ENCODE peak calls at places on chromosomes 12 and 14, in ten cellular contexts. E is A549; D is activated CD4-positive, alpha-beta T cell treated with anti-CD3 and anti-CD28 coated beads, Interleukin-2, amount 50 U/mL, for 1 hour; T is iris pigment epithelial cell; J is KG1; S is NCI-H1092; B is CD4-positive, alpha-beta T cell; F is tibial nerve; X is H7; V is OCI-M1. A is an unnamed sample.

GRCh38 chr12:57517187-57517586 is 3.1 kb downstream of the DDIT3 start:
- DNase-seq in E (no peak), D (no peak), T (peak; percentile 21), J (no peak), S (no peak), B (no peak), F (no peak), X (no peak), V (peak; percentile 44), A (no peak)

GRCh38 chr14:54169254-54169924 is 212.8 kb upstream of the BMP4 start:
- DNase-seq in E (no peak), D (no peak), T (peak; percentile 8), J (no peak), S (no peak), B (no peak), F (no peak), X (no peak), V (no peak), A (no peak)

GRCh38 chr12:19527876-19528275 is 88.6 kb downstream of the AEBP2 start:
- DNase-seq in E (no peak), D (no peak), T (no peak), J (no peak), S (no peak), B (no peak), F (no peak), X (no peak), V (peak; percentile 27), A (no peak)

GRCh38 chr14:75823334-75823733 is 158.5 kb downstream of the TGFB3 start:
- DNase-seq in E (no peak), D (no peak), T (no peak), J (no peak), S (no peak), B (no peak), F (no peak), X (no peak), V (no peak), A (no peak)

GRCh38 chr14:33551963-33552362 is 398.9 kb downstream of the EGLN3 start:
- DNase-seq in E (no peak), D (no peak), T (no peak), J (no peak), S (no peak), B (no peak), F (no peak), X (peak; percentile 13), V (no peak), A (no peak)

GRCh38 chr14:25150401-25150800 is 100.5 kb upstream of the STXBP6 start:
- DNase-seq in E (no peak), D (no peak), T (peak; percentile 28), J (no peak), S (no peak), B (no peak), F (no peak), X (no peak), V (no peak), A (no peak)

GRCh38 chr12:103956515-103957027 is 9.1 kb upstream of the TDG start:
- DNase-seq in E (no peak), D (no peak), T (no peak), J (peak; percentile 76), S (no peak), B (no peak), F (no peak), X (no peak), V (no peak), A (no peak)

GRCh38 chr14:54050759-54051158 is 94.1 kb upstream of the BMP4 start:
- DNase-seq in E (no peak), D (no peak), T (no peak), J (no peak), S (no peak), B (no peak), F (no peak), X (no peak), V (no peak), A (no peak)

GRCh38 chr12:86723326-86723725 is 467.1 kb upstream of the MGAT4C start:
- DNase-seq in E (no peak), D (no peak), T (peak; percentile 28), J (no peak), S (no peak), B (no peak), F (no peak), X (peak; percentile 1), V (peak; percentile 44), A (no peak)

GRCh38 chr14:24274101-24274543 is 2.7 kb upstream of the RABGGTA start:
- DNase-seq in E (no peak), D (peak; percentile 28), T (peak; percentile 62), J (no peak), S (no peak), B (no peak), F (no peak), X (no peak), V (peak; percentile 31), A (peak; percentile 9)

GRCh38 chr14:22850944-22851790 is 14.8 kb downstream of the MMP14 start:
- DNase-seq in E (no peak), D (no peak), T (peak; percentile 98), J (no peak), S (no peak), B (no peak), F (peak; percentile 77), X (peak; percentile 38), V (no peak), A (peak; percentile 22)

GRCh38 chr14:71532349-71532748 is 399.9 kb upstream of the RGS6 start:
- DNase-seq in E (no peak), D (no peak), T (peak; percentile 85), J (no peak), S (no peak), B (no peak), F (no peak), X (no peak), V (no peak), A (no peak)

GRCh38 chr12:105946541-105946940 is 192.2 kb downstream of the NUAK1 start:
- DNase-seq in E (no peak), D (no peak), T (no peak), J (no peak), S (no peak), B (no peak), F (no peak), X (no peak), V (peak; percentile 75), A (no peak)

GRCh38 chr12:51832708-51833107 is 15.8 kb downstream of the FIGNL2 start:
- DNase-seq in E (no peak), D (no peak), T (no peak), J (no peak), S (no peak), B (no peak), F (no peak), X (no peak), V (no peak), A (peak; percentile 50)

GRCh38 chr14:99790978-99791376 is 2.2 kb upstream of the EML1 start:
- DNase-seq in E (no peak), D (no peak), T (no peak), J (no peak), S (no peak), B (no peak), F (no peak), X (no peak), V (no peak), A (no peak)

GRCh38 chr12:14937014-14937413 is 1.3 kb downstream of the ERP27 start:
- DNase-seq in E (no peak), D (no peak), T (no peak), J (no peak), S (no peak), B (no peak), F (no peak), X (no peak), V (no peak), A (no peak)

GRCh38 chr14:70595443-70596185 is 4.8 kb downstream of the MED6 start:
- DNase-seq in E (no peak), D (no peak), T (peak; percentile 26), J (no peak), S (no peak), B (no peak), F (no peak), X (no peak), V (no peak), A (no peak)

GRCh38 chr14:89787525-89787924 is 167.0 kb downstream of the EFCAB11 start:
- DNase-seq in E (no peak), D (no peak), T (no peak), J (no peak), S (no peak), B (no peak), F (no peak), X (no peak), V (no peak), A (no peak)

GRCh38 chr14:20683896-20684661 is at the start of gene RNASE4:
- DNase-seq in E (peak; percentile 71), D (peak; percentile 78), T (peak; percentile 94), J (peak; percentile 86), S (no peak), B (peak; percentile 70), F (peak; percentile 82), X (peak; percentile 83), V (peak; percentile 89), A (peak; percentile 65)

GRCh38 chr12:90304231-90304630 is 595.6 kb upstream of the ATP2B1 start:
- DNase-seq in E (no peak), D (no peak), T (no peak), J (no peak), S (no peak), B (no peak), F (no peak), X (no peak), V (no peak), A (no peak)

GRCh38 chr12:62827042-62827441 is 107.9 kb downstream of the PPM1H start:
- DNase-seq in E (no peak), D (no peak), T (no peak), J (no peak), S (no peak), B (no peak), F (no peak), X (no peak), V (no peak), A (no peak)

GRCh38 chr14:103108749-103109207 is 14.3 kb downstream of the EXOC3L4 start:
- DNase-seq in E (no peak), D (no peak), T (peak; percentile 45), J (no peak), S (no peak), B (no peak), F (no peak), X (peak; percentile 88), V (no peak), A (no peak)

GRCh38 chr12:108914031-108914630 is 34.2 kb downstream of the DAO start:
- DNase-seq in E (no peak), D (no peak), T (peak; percentile 14), J (peak; percentile 15), S (no peak), B (no peak), F (peak; percentile 29), X (no peak), V (no peak), A (peak; percentile 69)

GRCh38 chr12:122726056-122726558 is 4.5 kb downstream of the HCAR1 start:
- DNase-seq in E (no peak), D (no peak), T (peak; percentile 43), J (peak; percentile 37), S (no peak), B (no peak), F (no peak), X (no peak), V (peak; percentile 77), A (peak; percentile 72)

GRCh38 chr12:92462049-92462448 is 240.7 kb upstream of the PLEKHG7 start:
- DNase-seq in E (no peak), D (no peak), T (peak; percentile 95), J (peak; percentile 12), S (no peak), B (no peak), F (no peak), X (no peak), V (peak; percentile 66), A (peak; percentile 61)

GRCh38 chr12:132174015-132174660 is 29.9 kb downstream of the NOC4L start:
- DNase-seq in E (no peak), D (no peak), T (no peak), J (no peak), S (no peak), B (no peak), F (no peak), X (no peak), V (no peak), A (no peak)

GRCh38 chr14:68518180-68518579 is 274.7 kb downstream of the ZFP36L1 start:
- DNase-seq in E (no peak), D (no peak), T (no peak), J (no peak), S (no peak), B (no peak), F (no peak), X (no peak), V (no peak), A (no peak)

GRCh38 chr12:91882910-91883309 is 262.7 kb downstream of the BTG1 start:
- DNase-seq in E (no peak), D (no peak), T (no peak), J (no peak), S (no peak), B (no peak), F (no peak), X (no peak), V (no peak), A (no peak)

A was measured in Kasumi-1.